ENCODE peak calls at places on chromosomes 6 and 20, in six cellular contexts. One of them, this sample, is unnamed.

GRCh38 chr6:141056945-141057635 is 1075.6 kb upstream of the GJE1 start:
- DNase-seq in GM23248: no peak
- DNase-seq in A549: no peak
- DNase-seq in hepatocyte: no peak
- DNase-seq in astrocyte: peak
- DNase-seq in mammary epithelial cell: no peak
- DNase-seq in this sample: no peak

GRCh38 chr6:26514984-26515383 is 14.9 kb downstream of the BTN1A1 start:
- DNase-seq in GM23248: no peak
- DNase-seq in A549: no peak
- DNase-seq in hepatocyte: peak
- DNase-seq in astrocyte: no peak
- DNase-seq in mammary epithelial cell: no peak
- DNase-seq in this sample: peak

GRCh38 chr6:30508890-30509736 is 19.8 kb downstream of the HLA-E start:
- DNase-seq in GM23248: peak
- DNase-seq in A549: no peak
- DNase-seq in hepatocyte: no peak
- DNase-seq in astrocyte: no peak
- DNase-seq in mammary epithelial cell: no peak
- DNase-seq in this sample: no peak

GRCh38 chr6:29813809-29814208 is 13.8 kb upstream of the HLA-G start:
- DNase-seq in GM23248: peak
- DNase-seq in A549: peak
- DNase-seq in hepatocyte: no peak
- DNase-seq in astrocyte: no peak
- DNase-seq in mammary epithelial cell: peak
- DNase-seq in this sample: peak

GRCh38 chr6:161963181-161963580 is 689.3 kb upstream of the AGPAT4 start:
- DNase-seq in GM23248: no peak
- DNase-seq in A549: no peak
- DNase-seq in hepatocyte: no peak
- DNase-seq in astrocyte: no peak
- DNase-seq in mammary epithelial cell: no peak
- DNase-seq in this sample: no peak

GRCh38 chr6:15626160-15626559 is 36.7 kb downstream of the DTNBP1 start:
- DNase-seq in GM23248: no peak
- DNase-seq in A549: no peak
- DNase-seq in hepatocyte: no peak
- DNase-seq in astrocyte: no peak
- DNase-seq in mammary epithelial cell: no peak
- DNase-seq in this sample: no peak

GRCh38 chr6:169070506-169071176 is 183.0 kb downstream of the THBS2 start:
- DNase-seq in GM23248: peak
- DNase-seq in A549: peak
- DNase-seq in hepatocyte: peak
- DNase-seq in astrocyte: peak
- DNase-seq in mammary epithelial cell: peak
- DNase-seq in this sample: peak

GRCh38 chr20:45343445-45343866 is 4.8 kb downstream of the SDC4 start:
- DNase-seq in GM23248: no peak
- DNase-seq in A549: no peak
- DNase-seq in hepatocyte: peak
- DNase-seq in astrocyte: no peak
- DNase-seq in mammary epithelial cell: peak
- DNase-seq in this sample: peak

GRCh38 chr6:35919085-35919826 is 1.6 kb downstream of the SRPK1 start:
- DNase-seq in GM23248: peak
- DNase-seq in A549: peak
- DNase-seq in hepatocyte: peak
- DNase-seq in astrocyte: peak
- DNase-seq in mammary epithelial cell: peak
- DNase-seq in this sample: peak

GRCh38 chr6:154752015-154752414 is 18.8 kb downstream of the SCAF8 start:
- DNase-seq in GM23248: no peak
- DNase-seq in A549: no peak
- DNase-seq in hepatocyte: no peak
- DNase-seq in astrocyte: no peak
- DNase-seq in mammary epithelial cell: no peak
- DNase-seq in this sample: no peak

GRCh38 chr20:36173451-36173933 is 19.0 kb downstream of the EPB41L1 start:
- DNase-seq in GM23248: no peak
- DNase-seq in A549: no peak
- DNase-seq in hepatocyte: peak
- DNase-seq in astrocyte: no peak
- DNase-seq in mammary epithelial cell: no peak
- DNase-seq in this sample: no peak

GRCh38 chr6:106324726-106325335 is 729 bp downstream of the ATG5 start:
- DNase-seq in GM23248: peak
- DNase-seq in A549: no peak
- DNase-seq in hepatocyte: no peak
- DNase-seq in astrocyte: peak
- DNase-seq in mammary epithelial cell: no peak
- DNase-seq in this sample: no peak

GRCh38 chr6:167676000-167676665 is 150.6 kb upstream of the AFDN start:
- DNase-seq in GM23248: no peak
- DNase-seq in A549: peak
- DNase-seq in hepatocyte: peak
- DNase-seq in astrocyte: no peak
- DNase-seq in mammary epithelial cell: no peak
- DNase-seq in this sample: peak
- H3K4me2 ChIP-seq in GM23248: no peak
- H3K4me2 ChIP-seq in A549: peak
- H3K4me2 ChIP-seq in hepatocyte: peak
- H3K4me2 ChIP-seq in astrocyte: no peak
- H3K4me2 ChIP-seq in mammary epithelial cell: no peak
- H3K4me2 ChIP-seq in this sample: peak

DNA sequence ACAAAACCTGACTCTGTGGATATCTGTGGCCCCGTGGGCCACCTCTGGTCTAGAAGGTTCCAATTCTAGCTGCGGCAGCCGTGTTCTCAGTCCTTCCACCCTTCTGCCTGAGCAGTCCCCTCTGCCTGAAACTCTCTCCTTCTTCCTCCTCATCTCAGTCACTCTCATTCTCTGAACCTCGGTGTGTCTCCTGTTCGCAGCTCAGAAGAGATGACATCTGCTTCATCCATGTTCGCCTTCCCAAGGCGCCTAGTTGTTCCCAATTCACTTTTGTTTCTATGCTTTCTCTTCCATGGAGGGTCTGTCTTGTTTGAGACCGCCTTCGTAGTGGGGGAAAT is 95.5 kb downstream of the CEBPB start:
- DNase-seq in GM23248: no peak
- DNase-seq in A549: no peak
- DNase-seq in hepatocyte: no peak
- DNase-seq in astrocyte: no peak
- DNase-seq in mammary epithelial cell: no peak
- DNase-seq in this sample: no peak
- H3K4me2 ChIP-seq in GM23248: peak
- H3K4me2 ChIP-seq in A549: peak
- H3K4me2 ChIP-seq in hepatocyte: peak
- H3K4me2 ChIP-seq in astrocyte: peak
- H3K4me2 ChIP-seq in mammary epithelial cell: peak
- H3K4me2 ChIP-seq in this sample: no peak

GRCh38 chr6:7256785-7257184 is 56.2 kb downstream of the SSR1 start:
- DNase-seq in GM23248: no peak
- DNase-seq in A549: no peak
- DNase-seq in hepatocyte: no peak
- DNase-seq in astrocyte: no peak
- DNase-seq in mammary epithelial cell: no peak
- DNase-seq in this sample: no peak

GRCh38 chr6:7252390-7252789 is 60.6 kb downstream of the SSR1 start:
- DNase-seq in GM23248: no peak
- DNase-seq in A549: no peak
- DNase-seq in hepatocyte: no peak
- DNase-seq in astrocyte: no peak
- DNase-seq in mammary epithelial cell: no peak
- DNase-seq in this sample: no peak

GRCh38 chr6:7255918-7256317 is 57.1 kb downstream of the SSR1 start:
- DNase-seq in GM23248: no peak
- DNase-seq in A549: no peak
- DNase-seq in hepatocyte: no peak
- DNase-seq in astrocyte: no peak
- DNase-seq in mammary epithelial cell: no peak
- DNase-seq in this sample: no peak

GRCh38 chr6:7257521-7258230 is 55.3 kb downstream of the SSR1 start:
- DNase-seq in GM23248: no peak
- DNase-seq in A549: no peak
- DNase-seq in hepatocyte: no peak
- DNase-seq in astrocyte: no peak
- DNase-seq in mammary epithelial cell: no peak
- DNase-seq in this sample: no peak

DNA sequence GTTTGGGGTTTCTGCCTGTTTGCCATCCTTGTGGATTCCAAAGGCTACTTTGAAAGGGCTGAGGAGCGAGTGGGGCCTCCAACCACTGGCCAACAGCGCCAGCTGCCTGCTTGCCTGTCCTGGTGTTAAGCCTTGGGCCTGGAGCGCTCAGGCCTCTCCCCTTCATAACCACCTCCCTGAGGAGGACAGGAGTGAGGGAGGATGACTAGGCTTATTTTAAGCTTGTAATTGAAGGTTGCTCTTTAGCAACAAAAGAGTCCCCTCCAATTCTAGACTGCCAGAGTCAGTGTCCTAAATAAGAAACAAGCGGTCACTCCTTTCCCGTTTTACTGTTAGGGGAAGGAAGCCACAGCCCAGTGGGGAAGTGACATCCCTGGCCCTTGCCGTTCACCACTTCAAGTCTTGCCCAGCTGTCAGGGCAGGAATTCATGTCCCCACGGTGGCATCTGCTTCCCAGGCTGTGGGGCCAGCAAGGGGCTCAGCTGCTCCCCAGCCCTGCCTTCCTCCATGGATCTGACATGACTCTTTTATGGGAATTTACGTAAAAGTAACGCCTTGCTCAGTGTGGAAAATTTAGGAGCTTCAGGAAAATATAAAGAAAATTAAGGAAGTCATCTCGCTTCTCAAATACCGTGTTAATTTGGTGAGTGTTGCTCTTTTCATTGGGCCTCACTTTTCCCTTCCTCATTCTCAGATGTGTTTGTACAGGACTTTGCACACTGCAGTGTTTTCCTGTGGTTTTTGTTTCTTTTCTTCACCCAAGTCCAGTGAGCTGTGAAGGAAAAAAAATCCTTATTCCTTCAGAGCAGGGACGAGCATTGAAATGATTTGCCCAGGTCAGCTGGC is 57.8 kb downstream of the SSR1 start:
- DNase-seq in GM23248: no peak
- DNase-seq in A549: no peak
- DNase-seq in hepatocyte: no peak
- DNase-seq in astrocyte: no peak
- DNase-seq in mammary epithelial cell: no peak
- DNase-seq in this sample: no peak
- H3K4me2 ChIP-seq in GM23248: no peak
- H3K4me2 ChIP-seq in A549: no peak
- H3K4me2 ChIP-seq in hepatocyte: no peak
- H3K4me2 ChIP-seq in astrocyte: no peak
- H3K4me2 ChIP-seq in mammary epithelial cell: no peak
- H3K4me2 ChIP-seq in this sample: no peak

DNA sequence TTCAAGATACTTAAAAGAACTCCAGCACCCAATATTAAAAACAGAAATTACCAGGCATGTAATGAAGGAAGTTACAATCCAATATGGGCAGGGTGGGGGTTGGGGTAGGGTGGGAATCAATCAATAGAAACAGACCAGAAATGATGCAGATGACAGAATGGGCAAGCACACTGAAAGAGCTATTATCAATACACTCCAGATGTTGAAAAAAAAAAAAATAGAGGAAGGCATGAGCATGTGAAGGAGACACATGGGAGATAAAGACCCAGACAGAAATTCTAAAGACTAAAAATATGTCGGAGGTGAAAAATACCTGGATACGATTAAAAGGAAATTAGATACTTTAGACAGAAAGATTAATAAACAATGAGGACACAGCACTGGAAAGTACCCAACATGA is 19.0 kb upstream of the ZC3H12D start:
- DNase-seq in GM23248: no peak
- DNase-seq in A549: no peak
- DNase-seq in hepatocyte: no peak
- DNase-seq in astrocyte: no peak
- DNase-seq in mammary epithelial cell: no peak
- DNase-seq in this sample: no peak
- H3K4me2 ChIP-seq in GM23248: no peak
- H3K4me2 ChIP-seq in A549: no peak
- H3K4me2 ChIP-seq in hepatocyte: no peak
- H3K4me2 ChIP-seq in astrocyte: no peak
- H3K4me2 ChIP-seq in mammary epithelial cell: no peak
- H3K4me2 ChIP-seq in this sample: no peak

DNA sequence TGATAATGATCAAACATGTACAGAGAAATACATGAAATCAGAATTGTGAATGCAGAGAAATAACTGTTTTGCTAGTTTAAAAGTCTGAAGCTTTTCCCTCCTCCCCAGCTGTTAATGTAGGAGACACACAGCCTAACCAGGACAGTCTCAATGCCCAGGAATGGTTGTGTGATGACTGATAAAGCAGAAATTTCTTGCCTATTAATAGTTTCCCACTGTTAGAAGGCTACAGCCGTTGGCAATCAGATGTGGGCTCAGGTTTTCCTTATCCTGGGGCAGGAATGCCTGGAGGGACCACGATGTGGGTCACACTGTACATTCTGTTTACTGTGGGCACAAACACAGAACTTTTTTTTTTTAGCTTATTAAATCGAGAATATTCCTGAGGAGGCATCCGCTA is 1.9 kb downstream of the PPP1R3D start:
- DNase-seq in GM23248: peak
- DNase-seq in A549: no peak
- DNase-seq in hepatocyte: no peak
- DNase-seq in astrocyte: peak
- DNase-seq in mammary epithelial cell: peak
- DNase-seq in this sample: no peak
- H3K4me2 ChIP-seq in GM23248: peak
- H3K4me2 ChIP-seq in A549: peak
- H3K4me2 ChIP-seq in hepatocyte: peak
- H3K4me2 ChIP-seq in astrocyte: peak
- H3K4me2 ChIP-seq in mammary epithelial cell: peak
- H3K4me2 ChIP-seq in this sample: peak

GRCh38 chr6:73078908-73079610 is 146.2 kb downstream of the KHDC1L start:
- DNase-seq in GM23248: peak
- DNase-seq in A549: peak
- DNase-seq in hepatocyte: no peak
- DNase-seq in astrocyte: no peak
- DNase-seq in mammary epithelial cell: peak
- DNase-seq in this sample: no peak

GRCh38 chr6:73078333-73078732 is 147.0 kb downstream of the KHDC1L start:
- DNase-seq in GM23248: no peak
- DNase-seq in A549: no peak
- DNase-seq in hepatocyte: no peak
- DNase-seq in astrocyte: no peak
- DNase-seq in mammary epithelial cell: no peak
- DNase-seq in this sample: no peak

GRCh38 chr6:73081955-73082354 is 143.3 kb downstream of the KHDC1L start:
- DNase-seq in GM23248: no peak
- DNase-seq in A549: no peak
- DNase-seq in hepatocyte: no peak
- DNase-seq in astrocyte: no peak
- DNase-seq in mammary epithelial cell: no peak
- DNase-seq in this sample: no peak

GRCh38 chr6:73079978-73080377 is 145.3 kb downstream of the KHDC1L start:
- DNase-seq in GM23248: peak
- DNase-seq in A549: peak
- DNase-seq in hepatocyte: no peak
- DNase-seq in astrocyte: peak
- DNase-seq in mammary epithelial cell: peak
- DNase-seq in this sample: no peak

GRCh38 chr6:73079611-73079955 is 145.7 kb downstream of the KHDC1L start:
- DNase-seq in GM23248: peak
- DNase-seq in A549: peak
- DNase-seq in hepatocyte: peak
- DNase-seq in astrocyte: peak
- DNase-seq in mammary epithelial cell: peak
- DNase-seq in this sample: no peak
- H3K4me2 ChIP-seq in GM23248: peak
- H3K4me2 ChIP-seq in A549: peak
- H3K4me2 ChIP-seq in hepatocyte: no peak
- H3K4me2 ChIP-seq in astrocyte: peak
- H3K4me2 ChIP-seq in mammary epithelial cell: peak
- H3K4me2 ChIP-seq in this sample: no peak